ENCODE peak calls at places on chromosomes 5 and 9, in five cellular contexts. T is cardiac muscle cell; J is upper lobe of right lung; P is HS-5; O is CD4-positive, alpha-beta T cell. G is an unnamed sample.

GRCh38 chr5:16464664-16465543 is 696 bp downstream of the ZNF622 start:
- DNase-seq in T (no peak), P (no peak), J (peak; percentile 64), O (no peak), G (no peak)

GRCh38 chr5:15789661-15790060 is 289.7 kb downstream of the FBXL7 start:
- DNase-seq in P (no peak), T (no peak), J (no peak), O (no peak), G (no peak)

GRCh38 chr5:55289808-55290207 is 17.7 kb downstream of the DHX29 start:
- DNase-seq in J (no peak), P (no peak), T (no peak), O (no peak), G (no peak)

GRCh38 chr9:72443855-72444254 is 77.6 kb upstream of the TMC1 start:
- DNase-seq in T (no peak), J (no peak), O (no peak), P (no peak), G (no peak)

GRCh38 chr5:15499528-15500325 is at the start of gene FBXL7:
- DNase-seq in P (no peak), O (no peak), J (peak; percentile 88), T (peak; percentile 87), G (no peak)

GRCh38 chr9:27784999-27785713 is 211.9 kb upstream of the C9orf72 start:
- DNase-seq in T (peak; percentile 11), J (no peak), P (no peak), O (no peak), G (no peak)

GRCh38 chr5:61614606-61615005 is 282.5 kb downstream of the ZSWIM6 start:
- DNase-seq in J (no peak), O (no peak), P (no peak), T (no peak), G (no peak)

GRCh38 chr9:77546391-77546790 is 101.7 kb downstream of the GNA14 start:
- DNase-seq in O (no peak), J (no peak), T (no peak), P (peak; percentile 73), G (peak; percentile 13)

GRCh38 chr5:59317023-59317771 is 576.3 kb downstream of the PDE4D start:
- DNase-seq in P (no peak), T (peak; percentile 37), O (no peak), J (no peak), G (no peak)

GRCh38 chr9:93200449-93200742 is 16.5 kb downstream of the WNK2 start:
- DNase-seq in P (no peak), J (no peak), O (no peak), T (no peak), G (no peak)

GRCh38 chr9:99299214-99300102 is 77.4 kb downstream of the SEC61B start:
- DNase-seq in O (no peak), T (peak; percentile 36), J (no peak), P (peak; percentile 55), G (peak; percentile 58)

GRCh38 chr9:138023394-138024124 is 146.0 kb downstream of the CACNA1B start:
- DNase-seq in P (no peak), J (peak; percentile 52), T (no peak), O (no peak), G (no peak)

GRCh38 chr5:59773286-59773685 is 120.2 kb downstream of the PDE4D start:
- DNase-seq in T (no peak), J (no peak), P (no peak), O (no peak), G (no peak)

GRCh38 chr5:172283862-172284274 is 304 bp upstream of the UBTD2 start:
- DNase-seq in P (no peak), J (peak; percentile 93), T (peak; percentile 90), O (peak; percentile 74), G (no peak)

GRCh38 chr5:112388739-112389138 is 30.3 kb downstream of the EPB41L4A start:
- DNase-seq in J (no peak), T (no peak), O (no peak), P (no peak), G (no peak)

GRCh38 chr9:20980713-20981481 is 50.5 kb downstream of the HACD4 start:
- DNase-seq in J (no peak), O (no peak), T (peak; percentile 43), P (peak; percentile 42), G (peak; percentile 67)

GRCh38 chr5:133819977-133820471 is 148.4 kb downstream of the C5orf15 start:
- DNase-seq in P (no peak), T (no peak), J (no peak), O (no peak), G (no peak)

GRCh38 chr5:171205375-171205774 is 103.7 kb upstream of the TLX3 start:
- DNase-seq in J (no peak), O (no peak), P (no peak), T (no peak), G (no peak)

GRCh38 chr9:95038666-95039065 is 278.8 kb downstream of the FANCC start:
- DNase-seq in P (no peak), T (no peak), O (no peak), J (no peak), G (no peak)

GRCh38 chr5:148398698-148399121 is 15.0 kb downstream of the FBXO38 start:
- DNase-seq in T (no peak), O (no peak), P (no peak), J (no peak), G (no peak)

GRCh38 chr5:32057157-32058096 is 116.7 kb downstream of the GOLPH3 start:
- DNase-seq in O (no peak), P (no peak), J (no peak), T (peak; percentile 39), G (no peak)

GRCh38 chr9:37856551-37856950 is 47.4 kb downstream of the SLC25A51 start:
- DNase-seq in J (no peak), P (no peak), T (no peak), O (no peak), G (no peak)

GRCh38 chr5:65263291-65263690 is 218.4 kb downstream of the ADAMTS6 start:
- DNase-seq in J (no peak), P (no peak), T (peak; percentile 13), O (no peak), G (peak; percentile 14)

GRCh38 chr9:130320697-130321080 is 55.1 kb downstream of the HMCN2 start:
- DNase-seq in O (no peak), J (peak; percentile 69), T (no peak), P (no peak), G (no peak)

GRCh38 chr9:72041775-72042194 is 18.6 kb downstream of the C9orf57 start:
- DNase-seq in T (peak; percentile 93), J (peak; percentile 81), O (no peak), P (peak; percentile 53), G (peak; percentile 42)

GRCh38 chr9:15018238-15018637 is 108.0 kb upstream of the FREM1 start:
- DNase-seq in P (no peak), J (no peak), T (no peak), O (no peak), G (no peak)

GRCh38 chr5:78615697-78616096 is 32.9 kb downstream of the LHFPL2 start:
- DNase-seq in O (no peak), J (no peak), T (no peak), P (no peak), G (no peak)

GRCh38 chr9:223167-223566 is 8.5 kb downstream of the DOCK8 start:
- DNase-seq in T (no peak), P (no peak), O (no peak), J (no peak), G (no peak)

GRCh38 chr9:6996061-6996854 is 238.5 kb downstream of the KDM4C start:
- DNase-seq in T (no peak), O (no peak), J (no peak), P (no peak), G (no peak)

GRCh38 chr5:132325691-132326090 is 31.5 kb downstream of the SLC22A4 start:
- DNase-seq in O (no peak), P (no peak), T (no peak), J (no peak), G (no peak)

GRCh38 chr9:130041648-130042405 is 1.2 kb downstream of the FNBP1 start:
- DNase-seq in P (no peak), T (peak; percentile 37), J (no peak), O (no peak), G (no peak)

GRCh38 chr5:25850581-25850980 is 1187.8 kb downstream of the CDH9 start:
- DNase-seq in P (no peak), J (no peak), O (no peak), T (no peak), G (no peak)

GRCh38 chr9:107587175-107587963 is 97.8 kb upstream of the KLF4 start:
- DNase-seq in T (no peak), O (no peak), P (no peak), J (peak; percentile 72), G (no peak)

GRCh38 chr5:157911568-157911967 is 52.6 kb upstream of the CLINT1 start:
- DNase-seq in J (no peak), O (no peak), P (no peak), T (no peak), G (no peak)

GRCh38 chr5:132020568-132021339 is 9.3 kb upstream of the ACSL6 start:
- DNase-seq in J (no peak), T (no peak), O (no peak), P (no peak), G (no peak)

GRCh38 chr9:126773004-126773607 is 31.7 kb upstream of the ZBTB43 start:
- DNase-seq in J (peak; percentile 25), O (no peak), T (peak; percentile 30), P (no peak), G (no peak)

GRCh38 chr9:95775191-95775590 is 100.3 kb upstream of the ERCC6L2 start:
- DNase-seq in O (no peak), J (no peak), P (no peak), T (no peak), G (no peak)

GRCh38 chr5:33692983-33693382 is 198.8 kb downstream of the ADAMTS12 start:
- DNase-seq in P (no peak), T (no peak), J (no peak), O (no peak), G (no peak)

GRCh38 chr9:124754289-124754688 is 16.8 kb downstream of the NR6A1 start:
- DNase-seq in P (no peak), J (no peak), T (peak; percentile 52), O (no peak), G (no peak)

G was measured in non-pigmented ciliary epithelial cell.